ENCODE peak calls at places on chromosomes 16 and 17, in seven cellular contexts. Y is C1 segment of cervical spinal cord; C is nucleus accumbens; J is fibroblast of gingiva; N is NCI-H226; Z is fibroblast of lung; P is stimulated activated CD4-positive, alpha-beta T cell treated with anti-CD3 and anti-CD28 coated beads, Interleukin-12 subunit alpha, Interleukin-12 subunit beta, amount 100 ng/mL, for 4 hours. K is an unnamed sample.

GRCh38 chr17:61862105-61862574 is 1.2 kb downstream of the BRIP1 start:
- DNase-seq in Y (no peak), C (no peak), J (no peak), N (no peak), Z (peak), P (no peak), K (no peak)

GRCh38 chr16:4500283-4500682 is 24.1 kb downstream of the HMOX2 start:
- DNase-seq in Y (no peak), C (no peak), J (peak), N (peak), Z (peak), P (no peak), K (no peak)

GRCh38 chr17:73096866-73097265 is 4.4 kb upstream of the SLC39A11 start:
- DNase-seq in Y (no peak), C (no peak), J (peak), N (no peak), Z (peak), P (no peak), K (no peak)

GRCh38 chr16:85330694-85331188 is 218.5 kb upstream of the CIBAR2 start:
- DNase-seq in Y (no peak), C (no peak), J (peak), N (peak), Z (peak), P (no peak), K (no peak)

GRCh38 chr17:35842239-35842638 is 26.5 kb downstream of the HEATR9 start:
- DNase-seq in Y (no peak), C (no peak), J (no peak), N (no peak), Z (no peak), P (no peak), K (no peak)

GRCh38 chr17:30000001-30000754 is 58.7 kb downstream of the EFCAB5 start:
- DNase-seq in Y (no peak), C (no peak), J (peak), N (no peak), Z (no peak), P (no peak), K (no peak)

GRCh38 chr17:44779211-44780025 is 20.6 kb downstream of the ADAM11 start:
- DNase-seq in Y (peak), C (peak), J (peak), N (peak), Z (peak), P (peak), K (peak)

GRCh38 chr17:49545811-49546545 is 29.7 kb upstream of the NXPH3 start:
- DNase-seq in Y (no peak), C (no peak), J (no peak), N (no peak), Z (no peak), P (no peak), K (no peak)

GRCh38 chr17:43671075-43671692 is 9.5 kb upstream of the MEOX1 start:
- DNase-seq in Y (no peak), C (peak), J (peak), N (no peak), Z (peak), P (no peak), K (no peak)

GRCh38 chr17:32445976-32446375 is 1.7 kb downstream of the PSMD11 start:
- DNase-seq in Y (no peak), C (no peak), J (peak), N (no peak), Z (peak), P (no peak), K (no peak)

GRCh38 chr17:66548158-66548557 is 245.7 kb downstream of the PRKCA start:
- DNase-seq in Y (no peak), C (no peak), J (no peak), N (no peak), Z (peak), P (no peak), K (no peak)

GRCh38 chr17:73126716-73127473 is 34.4 kb upstream of the SLC39A11 start:
- DNase-seq in Y (no peak), C (no peak), J (no peak), N (no peak), Z (peak), P (no peak), K (no peak)

GRCh38 chr17:78130080-78130438 is 512 bp upstream of the TMC8 start:
- DNase-seq in Y (no peak), C (no peak), J (no peak), N (no peak), Z (no peak), P (no peak), K (no peak)

GRCh38 chr16:82660078-82660645 is 33.4 kb downstream of the CDH13 start:
- DNase-seq in Y (no peak), C (no peak), J (peak), N (no peak), Z (peak), P (peak), K (peak)

GRCh38 chr16:35182943-35183550 is 1723.6 kb downstream of the TP53TG3F start:
- DNase-seq in Y (no peak), C (no peak), J (no peak), N (no peak), Z (no peak), P (no peak), K (no peak)

GRCh38 chr16:85079785-85080602 is 32.3 kb downstream of the CIBAR2 start:
- DNase-seq in Y (no peak), C (no peak), J (no peak), N (no peak), Z (no peak), P (no peak), K (no peak)

GRCh38 chr17:41895617-41896016 is 23.1 kb downstream of the ACLY start:
- DNase-seq in Y (no peak), C (no peak), J (peak), N (no peak), Z (peak), P (no peak), K (no peak)

GRCh38 chr17:45131616-45132301 is 556 bp downstream of the PLCD3 start:
- DNase-seq in Y (no peak), C (no peak), J (no peak), N (no peak), Z (no peak), P (peak), K (peak)

GRCh38 chr17:15883617-15884111 is 61.3 kb upstream of the ADORA2B start:
- DNase-seq in Y (no peak), C (no peak), J (peak), N (peak), Z (peak), P (no peak), K (no peak)

GRCh38 chr17:58487589-58488427 is at the start of gene HSF5:
- DNase-seq in Y (no peak), C (no peak), J (no peak), N (no peak), Z (peak), P (peak), K (peak)

GRCh38 chr17:30858556-30859250 is 26.9 kb downstream of the ATAD5 start:
- DNase-seq in Y (no peak), C (no peak), J (peak), N (no peak), Z (peak), P (no peak), K (no peak)

GRCh38 chr17:17724307-17724921 is 43.2 kb downstream of the RAI1 start:
- DNase-seq in Y (no peak), C (no peak), J (no peak), N (no peak), Z (peak), P (peak), K (no peak)

GRCh38 chr16:1713933-1714332 is 7.9 kb downstream of the MAPK8IP3 start:
- DNase-seq in Y (peak), C (peak), J (no peak), N (no peak), Z (no peak), P (no peak), K (no peak)

GRCh38 chr16:2194852-2195315 is 1.5 kb downstream of the CASKIN1 start:
- DNase-seq in Y (no peak), C (no peak), J (no peak), N (peak), Z (peak), P (no peak), K (no peak)

GRCh38 chr17:10171581-10171981 is 26.8 kb downstream of the GAS7 start:
- DNase-seq in Y (no peak), C (no peak), J (no peak), N (no peak), Z (no peak), P (no peak), K (no peak)

GRCh38 chr17:50923611-50924010 is 57.5 kb upstream of the TOB1 start:
- DNase-seq in Y (no peak), C (no peak), J (no peak), N (no peak), Z (no peak), P (no peak), K (no peak)

K was measured in T-helper 17 cell.